ENCODE peak calls at places on chromosomes 1 and 21, in six cellular contexts. Y is CD8-positive, alpha-beta T cell; L is esophagus muscularis mucosa; J is cardiac fibroblast; I is endothelial cell of umbilical vein; A is kidney epithelial cell. W is an unnamed sample.

GRCh38 chr1:20366766-20367602 is 76.3 kb downstream of the VWA5B1 start:
- DNase-seq in Y (no peak), I (peak), L (no peak), J (peak), A (no peak), W (no peak)

GRCh38 chr1:171292799-171293198 is 21.2 kb upstream of the FMO4 start:
- DNase-seq in A (no peak), J (peak), I (no peak), L (peak), Y (no peak), W (peak)

GRCh38 chr1:225697437-225697836 is 44.5 kb upstream of the ENAH start:
- DNase-seq in A (no peak), L (no peak), Y (no peak), J (no peak), I (no peak), W (no peak)

GRCh38 chr1:8314346-8315280 is 3.3 kb upstream of the SLC45A1 start:
- DNase-seq in Y (peak), J (peak), I (peak), A (no peak), L (no peak), W (peak)

GRCh38 chr1:30707412-30708360 is 15.7 kb downstream of the MATN1 start:
- DNase-seq in Y (peak), I (peak), J (peak), L (no peak), A (no peak), W (no peak)

GRCh38 chr1:115680730-115681111 is 39.0 kb downstream of the VANGL1 start:
- DNase-seq in I (no peak), L (no peak), J (no peak), Y (no peak), A (no peak), W (no peak)

GRCh38 chr1:174726167-174726879 is 273.4 kb upstream of the CACYBP start:
- DNase-seq in I (peak), J (peak), A (peak), L (no peak), Y (no peak), W (no peak)

GRCh38 chr21:40754466-40754865 is 92.5 kb downstream of the DSCAM start:
- DNase-seq in L (peak), J (no peak), I (no peak), Y (no peak), A (no peak), W (no peak)

GRCh38 chr1:2156866-2157265 is 37.7 kb downstream of the FAAP20 start:
- DNase-seq in I (no peak), L (no peak), A (no peak), Y (no peak), J (no peak), W (no peak)

GRCh38 chr1:153533689-153534201 is 2.0 kb downstream of the S100A6 start:
- DNase-seq in L (no peak), A (peak), J (peak), Y (no peak), I (peak), W (peak)

GRCh38 chr1:201937624-201938212 is 8.6 kb downstream of the LMOD1 start:
- DNase-seq in Y (no peak), L (no peak), J (peak), I (peak), A (no peak), W (peak)

GRCh38 chr1:174953657-174954435 is 45.9 kb upstream of the CACYBP start:
- DNase-seq in A (no peak), Y (no peak), J (no peak), I (no peak), L (no peak), W (no peak)

GRCh38 chr1:2382621-2383361 is 8.6 kb downstream of the MORN1 start:
- DNase-seq in I (peak), J (peak), L (no peak), A (no peak), Y (no peak), W (no peak)

GRCh38 chr1:220999872-221000863 is 120.9 kb downstream of the HLX start:
- DNase-seq in A (no peak), L (no peak), J (peak), Y (no peak), I (no peak), W (no peak)

GRCh38 chr1:154999651-155000474 is 2.7 kb upstream of the ZBTB7B start:
- DNase-seq in I (peak), L (no peak), A (no peak), J (no peak), Y (no peak), W (no peak)

GRCh38 chr21:14916676-14917141 is 148.1 kb downstream of the NRIP1 start:
- DNase-seq in I (no peak), J (peak), Y (no peak), A (no peak), L (no peak), W (no peak)

GRCh38 chr1:58443986-58444603 is 102.4 kb downstream of the OMA1 start:
- DNase-seq in A (no peak), J (no peak), I (no peak), L (no peak), Y (no peak), W (peak)

GRCh38 chr1:153032677-153033308 is 1.8 kb downstream of the SPRR1B start:
- DNase-seq in J (peak), Y (no peak), I (peak), L (no peak), A (peak), W (no peak)

GRCh38 chr21:15669247-15669646 is 60.5 kb upstream of the USP25 start:
- DNase-seq in J (peak), I (no peak), L (no peak), A (no peak), Y (no peak), W (no peak)

GRCh38 chr1:29543586-29543985 is 307.3 kb downstream of the PTPRU start:
- DNase-seq in Y (no peak), L (no peak), A (no peak), I (no peak), J (no peak), W (no peak)

GRCh38 chr1:181604482-181604881 is 121.2 kb downstream of the CACNA1E start:
- DNase-seq in Y (no peak), J (no peak), L (no peak), I (no peak), A (no peak), W (no peak)

GRCh38 chr1:223504741-223505140 is 111.5 kb downstream of the CCDC185 start:
- DNase-seq in A (peak), I (peak), L (no peak), Y (no peak), J (peak), W (peak)

GRCh38 chr1:220274122-220274855 is 2.0 kb upstream of the RAB3GAP2 start:
- DNase-seq in L (no peak), A (no peak), Y (no peak), J (peak), I (no peak), W (peak)

GRCh38 chr1:47347735-47348134 is 14.1 kb downstream of the CMPK1 start:
- DNase-seq in I (no peak), J (no peak), A (no peak), L (no peak), Y (no peak), W (no peak)

GRCh38 chr1:8836228-8836627 is 18.8 kb upstream of the RERE start:
- DNase-seq in Y (no peak), J (no peak), A (no peak), L (no peak), I (no peak), W (no peak)

GRCh38 chr1:1371354-1371740 is 3.7 kb downstream of the AURKAIP1 start:
- DNase-seq in I (no peak), L (no peak), J (no peak), Y (peak), A (no peak), W (no peak)

GRCh38 chr1:246930830-246931548 is 759 bp downstream of the AHCTF1 start:
- DNase-seq in Y (peak), A (no peak), L (no peak), J (peak), I (peak), W (no peak)
- TF ChIP-seq CTCF in Y (no peak), A (no peak), L (no peak), J (no peak), I (no peak), W (no peak)

GRCh38 chr1:23695667-23696066 is 4.1 kb downstream of the RPL11 start:
- DNase-seq in L (no peak), I (no peak), Y (no peak), J (no peak), A (no peak), W (no peak)

GRCh38 chr1:23691499-23692307 is at the start of gene RPL11:
- DNase-seq in A (peak), J (peak), L (peak), Y (peak), I (peak), W (peak)

GRCh38 chr1:23694371-23694770 is 2.8 kb downstream of the RPL11 start:
- DNase-seq in L (no peak), Y (no peak), I (no peak), A (no peak), J (no peak), W (no peak)

GRCh38 chr1:23692308-23692871 is 784 bp downstream of the RPL11 start:
- DNase-seq in I (no peak), Y (no peak), A (no peak), J (no peak), L (no peak), W (no peak)

GRCh38 chr1:23693599-23693998 is 2.0 kb downstream of the RPL11 start:
- DNase-seq in J (no peak), Y (no peak), L (no peak), A (no peak), I (no peak), W (no peak)
- H3K4me3 ChIP-seq in J (peak), Y (no peak), L (no peak), A (no peak), I (no peak), W (no peak)

DNA sequence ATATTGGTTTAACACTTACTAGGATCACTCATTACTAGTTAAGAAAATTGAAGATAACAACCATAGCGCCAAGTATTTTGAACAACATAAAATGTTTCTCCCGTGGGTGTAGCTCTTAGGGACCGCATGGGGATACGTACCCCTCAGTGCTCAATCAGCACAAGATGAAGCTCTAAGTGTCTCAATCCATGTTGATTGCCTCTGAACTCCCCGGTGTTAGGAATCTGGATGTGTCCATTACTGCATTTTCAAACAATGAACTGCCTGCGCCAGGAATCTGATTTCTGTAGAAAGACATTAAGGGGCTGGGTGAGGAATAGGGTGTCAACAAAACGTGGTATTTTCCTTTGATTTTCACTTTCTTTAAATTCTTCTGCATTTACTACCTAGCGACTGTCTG is 100.2 kb downstream of the LMO4 start:
- DNase-seq in Y (no peak), A (no peak), J (no peak), I (no peak), L (no peak), W (no peak)
- TF ChIP-seq CTCF in Y (no peak), A (no peak), J (no peak), I (no peak), L (no peak), W (no peak)

DNA sequence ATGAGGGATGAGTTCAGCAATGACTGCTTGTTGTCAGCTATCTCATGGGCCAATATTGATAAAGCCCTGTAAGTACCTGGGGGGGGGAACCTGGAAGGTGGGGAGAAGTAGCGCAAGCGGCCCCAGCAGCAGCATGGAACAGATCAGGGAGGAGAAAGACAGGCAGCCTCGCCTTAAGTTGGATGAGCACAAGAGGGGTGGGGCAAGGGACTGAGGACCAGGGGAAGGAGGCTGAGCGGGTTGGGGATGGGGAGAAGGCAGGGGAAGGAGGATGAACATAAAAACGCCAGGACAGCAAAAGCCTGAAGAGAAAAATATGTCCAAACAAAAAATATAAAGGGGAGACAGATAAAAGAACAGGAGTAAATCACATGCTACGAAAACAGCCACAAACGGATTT is 70.6 kb downstream of the ALG14 start:
- DNase-seq in I (no peak), J (no peak), A (no peak), Y (no peak), L (peak), W (no peak)
- H3K4me3 ChIP-seq in I (no peak), J (no peak), A (no peak), Y (no peak), L (no peak), W (no peak)

DNA sequence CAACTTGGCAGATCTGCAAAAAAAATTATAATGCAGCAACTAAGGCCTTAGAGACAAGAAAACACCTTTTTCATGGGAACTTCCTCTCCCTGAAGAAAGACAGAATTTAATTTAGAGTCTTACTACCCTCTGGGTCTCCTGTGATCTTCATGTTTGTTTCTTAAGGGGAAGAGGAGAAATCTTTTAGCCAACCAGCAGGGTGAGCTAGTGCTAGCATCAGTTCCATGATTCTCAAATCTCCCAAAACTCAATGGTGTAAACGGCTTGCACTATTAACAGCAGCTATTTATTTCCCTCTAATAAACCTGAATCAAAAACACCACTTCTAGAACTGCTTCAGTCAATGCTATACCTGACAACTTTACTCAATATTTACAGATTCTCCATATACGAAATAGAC is 3.8 kb downstream of the ZNF644 start:
- DNase-seq in I (no peak), Y (no peak), L (no peak), J (peak), A (no peak), W (no peak)
- TF ChIP-seq CTCF in I (peak), Y (peak), L (peak), J (peak), A (peak), W (peak)

GRCh38 chr1:18363436-18363835 is 117.3 kb upstream of the KLHDC7A start:
- DNase-seq in L (no peak), A (no peak), J (no peak), I (no peak), Y (no peak), W (no peak)
- H3K4me3 ChIP-seq in L (no peak), A (no peak), J (no peak), I (no peak), Y (no peak), W (no peak)

DNA sequence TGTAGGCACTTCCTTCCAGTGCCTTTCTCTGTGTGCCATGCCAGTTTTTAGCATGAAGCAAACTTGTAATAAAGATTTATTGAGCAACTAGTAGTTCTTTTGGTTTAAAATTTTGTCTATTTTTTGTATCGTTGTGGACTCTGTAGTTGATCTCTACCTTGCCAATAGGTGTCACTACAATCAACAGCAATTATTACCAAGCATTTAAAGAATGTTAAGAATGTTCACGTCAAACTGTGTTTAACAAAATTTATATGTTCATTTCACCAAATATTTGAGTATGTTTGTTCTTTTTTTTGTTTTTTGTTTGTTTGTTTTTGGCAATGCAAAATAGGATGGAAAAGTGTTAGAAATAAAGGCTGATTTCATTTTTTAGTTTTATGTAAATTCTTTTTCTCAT is 208.1 kb downstream of the PATJ start:
- DNase-seq in J (peak), I (peak), Y (no peak), A (no peak), L (no peak), W (no peak)
- TF ChIP-seq CTCF in J (no peak), I (peak), Y (no peak), A (peak), L (no peak), W (no peak)

GRCh38 chr1:231161711-231162299 is at the start of gene TRIM67:
- DNase-seq in J (peak), A (no peak), L (peak), I (peak), Y (no peak), W (no peak)
- H3K4me3 ChIP-seq in J (peak), A (peak), L (peak), I (no peak), Y (no peak), W (peak)

DNA sequence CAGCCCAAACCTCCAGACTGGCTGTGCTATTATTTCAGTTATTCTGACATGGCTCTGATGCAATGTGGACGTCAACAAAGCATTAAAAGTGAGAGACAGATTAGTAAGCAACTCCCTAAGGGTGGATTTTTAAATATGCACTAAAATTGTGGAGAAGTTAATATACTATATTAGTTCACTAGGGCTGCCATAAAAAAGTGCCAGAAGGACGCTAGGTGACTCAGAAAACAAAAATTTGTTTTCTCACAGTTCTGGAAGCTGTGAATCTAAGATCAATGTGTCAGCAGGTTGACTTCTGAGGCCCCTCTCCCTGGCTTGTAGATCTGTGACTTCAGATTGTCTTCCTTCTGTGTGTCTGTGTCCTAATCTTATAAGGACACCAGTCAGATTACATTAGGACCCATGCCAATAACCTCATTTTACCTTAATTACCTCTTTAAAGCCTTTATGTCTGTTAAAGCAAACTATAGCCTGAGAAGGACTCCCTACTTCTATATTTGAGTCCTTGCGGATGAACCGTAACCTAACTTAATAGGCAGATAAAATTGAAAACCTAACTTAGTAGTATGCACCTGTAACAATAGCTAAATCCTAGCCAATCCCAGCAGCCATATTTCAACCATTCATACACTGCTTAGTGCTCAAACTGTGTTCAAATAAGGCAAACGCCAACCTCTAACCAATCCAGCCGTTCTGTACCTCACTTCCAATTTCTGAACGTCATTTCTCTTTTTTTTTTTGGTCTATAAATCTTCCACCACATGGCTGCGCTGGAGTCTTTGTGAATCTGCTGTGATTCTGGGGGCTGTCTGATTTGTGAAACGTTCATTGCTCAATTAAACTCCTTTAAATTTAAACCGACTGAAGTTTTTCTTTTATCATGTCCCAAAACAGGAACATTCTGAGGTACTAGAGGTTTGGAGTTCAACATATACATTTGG is 65.9 kb upstream of the BACH1 start:
- DNase-seq in J (peak), A (peak), L (no peak), Y (no peak), I (peak), W (no peak)
- TF ChIP-seq CTCF in J (no peak), A (no peak), L (peak), Y (no peak), I (no peak), W (peak)

W was measured in AG09309.